ENCODE peak calls at places on chromosomes 3 and 15, in six cellular contexts. R is cardiac muscle cell, F is kidney epithelial cell, X is fibroblast of mammary gland, P is A673, Y is astrocyte of the spinal cord. H is an unnamed sample.

GRCh38 chr3:105868450-105868744 is 415 bp downstream of the CBLB start:
- DNase-seq in R (peak; percentile 68), F (no peak), X (peak; percentile 41), P (peak; percentile 36), Y (peak; percentile 59), H (no peak)

GRCh38 chr3:192817053-192817452 is 89.7 kb upstream of the FGF12 start:
- DNase-seq in R (no peak), F (no peak), X (peak; percentile 89), P (no peak), Y (peak; percentile 57), H (no peak)

GRCh38 chr3:47009225-47010049 is 30.0 kb downstream of the NBEAL2 start:
- DNase-seq in R (peak; percentile 97), F (peak; percentile 64), X (peak; percentile 88), P (peak; percentile 87), Y (peak; percentile 95), H (peak; percentile 51)

GRCh38 chr3:97148891-97149290 is 334.5 kb downstream of the EPHA6 start:
- DNase-seq in R (no peak), F (no peak), X (no peak), P (no peak), Y (no peak), H (no peak)

GRCh38 chr3:48747015-48747615 is 30.1 kb upstream of the IP6K2 start:
- DNase-seq in R (peak; percentile 70), F (no peak), X (no peak), P (no peak), Y (no peak), H (no peak)

GRCh38 chr15:99486371-99487336 is 79.1 kb upstream of the MEF2A start:
- DNase-seq in R (peak; percentile 71), F (peak; percentile 18), X (peak; percentile 48), P (peak; percentile 75), Y (peak; percentile 46), H (no peak)

GRCh38 chr15:96334017-96334704 is 3.7 kb downstream of the NR2F2 start:
- DNase-seq in R (no peak), F (no peak), X (peak; percentile 16), P (peak; percentile 19), Y (peak; percentile 26), H (no peak)

GRCh38 chr3:37183375-37183831 is 9.0 kb upstream of the LRRFIP2 start:
- DNase-seq in R (peak; percentile 94), F (peak; percentile 81), X (peak; percentile 97), P (no peak), Y (peak; percentile 94), H (peak; percentile 94)

GRCh38 chr3:50010959-50011358 is 71.0 kb downstream of the RBM6 start:
- DNase-seq in R (no peak), F (no peak), X (peak; percentile 43), P (no peak), Y (no peak), H (no peak)

GRCh38 chr3:107271787-107272387 is 105.4 kb upstream of the CCDC54 start:
- DNase-seq in R (peak; percentile 55), F (peak; percentile 14), X (peak; percentile 63), P (peak; percentile 53), Y (peak; percentile 60), H (peak; percentile 19)

GRCh38 chr15:96326551-96327154 is 3.8 kb upstream of the NR2F2 start:
- DNase-seq in R (peak; percentile 78), F (no peak), X (peak; percentile 73), P (peak; percentile 82), Y (peak; percentile 67), H (no peak)

GRCh38 chr3:194730369-194730768 is 44.7 kb downstream of the FAM43A start:
- DNase-seq in R (no peak), F (no peak), X (no peak), P (peak; percentile 96), Y (no peak), H (no peak)

GRCh38 chr15:64285871-64286270 is 70.1 kb downstream of the CSNK1G1 start:
- DNase-seq in R (no peak), F (no peak), X (no peak), P (no peak), Y (no peak), H (no peak)

GRCh38 chr15:68595260-68595564 is 16.4 kb downstream of the CORO2B start:
- DNase-seq in R (no peak), F (no peak), X (no peak), P (no peak), Y (no peak), H (no peak)

GRCh38 chr3:178088930-178089329 is 447.3 kb upstream of the KCNMB2 start:
- DNase-seq in R (no peak), F (no peak), X (no peak), P (no peak), Y (no peak), H (no peak)

GRCh38 chr15:69163124-69163669 is 2.8 kb downstream of the GLCE start:
- DNase-seq in R (no peak), F (no peak), X (no peak), P (no peak), Y (no peak), H (no peak)

GRCh38 chr3:149726716-149727407 is 25.4 kb downstream of the COMMD2 start:
- DNase-seq in R (no peak), F (no peak), X (peak; percentile 28), P (no peak), Y (peak; percentile 43), H (no peak)

GRCh38 chr3:154971771-154972326 is 108.3 kb upstream of the MME start:
- DNase-seq in R (peak; percentile 79), F (peak; percentile 16), X (peak; percentile 82), P (no peak), Y (peak; percentile 59), H (peak; percentile 44)

GRCh38 chr3:28856796-28857195 is 424.1 kb upstream of the RBMS3 start:
- DNase-seq in R (no peak), F (no peak), X (no peak), P (no peak), Y (no peak), H (no peak)

GRCh38 chr3:28850186-28850585 is 430.7 kb upstream of the RBMS3 start:
- DNase-seq in R (peak; percentile 72), F (no peak), X (no peak), P (no peak), Y (no peak), H (no peak)

DNA sequence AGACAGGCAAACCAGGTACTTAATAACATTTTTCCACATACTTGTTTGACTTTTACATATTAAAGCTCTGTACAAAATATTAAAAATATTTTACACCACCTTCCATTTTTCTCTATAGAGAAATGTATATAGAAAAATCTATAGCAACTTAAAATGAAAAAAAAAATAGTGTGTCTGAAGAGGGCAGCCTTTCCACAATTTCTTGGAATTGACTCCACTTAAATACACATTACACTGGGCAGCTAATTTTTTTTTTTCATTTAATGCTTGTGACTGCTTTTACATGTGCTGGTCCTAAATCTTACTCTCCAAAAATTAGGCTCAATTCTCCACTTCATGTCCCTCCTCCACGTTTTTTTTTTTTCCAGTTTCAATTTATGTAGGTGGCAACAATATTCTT is 427.0 kb upstream of the RBMS3 start:
- DNase-seq in R (peak; percentile 55), F (no peak), X (peak; percentile 24), P (peak; percentile 31), Y (peak; percentile 36), H (no peak)
- TF ChIP-seq CTCF in R (no peak), F (no peak), X (peak; percentile 9), P (no peak), Y (no peak), H (no peak)

GRCh38 chr3:160447544-160447943 is 2.0 kb downstream of the TRIM59 start:
- DNase-seq in R (peak; percentile 20), F (no peak), X (peak; percentile 63), P (no peak), Y (peak; percentile 54), H (no peak)
- H3K4me3 ChIP-seq in R (peak overlapping the region; percentile 50), F (peak overlapping the region; percentile 11), X (peak overlapping the region; percentile 92), P (peak overlapping the region; percentile 68), Y (peak overlapping the region; percentile 82), H (peak overlapping the region; percentile 78)

GRCh38 chr15:65980824-65981456 is 111.6 kb downstream of the RAB11A start:
- DNase-seq in R (peak; percentile 89), F (peak; percentile 32), X (peak; percentile 84), P (peak; percentile 77), Y (peak; percentile 71), H (peak; percentile 67)
- TF ChIP-seq CTCF in R (peak; percentile 91), F (peak; percentile 82), X (peak; percentile 89), P (peak; percentile 83), Y (peak; percentile 81), H (peak; percentile 95)

GRCh38 chr15:74892931-74893330 is 3.1 kb downstream of the MPI start:
- DNase-seq in R (no peak), F (no peak), X (no peak), P (no peak), Y (no peak), H (no peak)
- H3K4me3 ChIP-seq in R (no peak overlapping the region), F (no peak overlapping the region), X (no peak overlapping the region), P (no peak overlapping the region), Y (no peak overlapping the region), H (no peak overlapping the region)

GRCh38 chr15:30997270-30997669 is 5.8 kb upstream of the MTMR10 start:
- DNase-seq in R (no peak), F (no peak), X (peak; percentile 5), P (no peak), Y (no peak), H (no peak)
- TF ChIP-seq CTCF in R (no peak), F (no peak), X (no peak), P (no peak), Y (no peak), H (no peak)

GRCh38 chr3:133762539-133762938 is 16.3 kb downstream of the TF start:
- DNase-seq in R (no peak), F (no peak), X (no peak), P (no peak), Y (no peak), H (no peak)
- H3K4me3 ChIP-seq in R (no peak overlapping the region), F (no peak overlapping the region), X (no peak overlapping the region), P (no peak overlapping the region), Y (no peak overlapping the region), H (no peak overlapping the region)

GRCh38 chr3:13934813-13935212 is 54.9 kb upstream of the WNT7A start:
- DNase-seq in R (no peak), F (no peak), X (no peak), P (no peak), Y (no peak), H (no peak)
- TF ChIP-seq CTCF in R (no peak), F (no peak), X (no peak), P (no peak), Y (no peak), H (no peak)

DNA sequence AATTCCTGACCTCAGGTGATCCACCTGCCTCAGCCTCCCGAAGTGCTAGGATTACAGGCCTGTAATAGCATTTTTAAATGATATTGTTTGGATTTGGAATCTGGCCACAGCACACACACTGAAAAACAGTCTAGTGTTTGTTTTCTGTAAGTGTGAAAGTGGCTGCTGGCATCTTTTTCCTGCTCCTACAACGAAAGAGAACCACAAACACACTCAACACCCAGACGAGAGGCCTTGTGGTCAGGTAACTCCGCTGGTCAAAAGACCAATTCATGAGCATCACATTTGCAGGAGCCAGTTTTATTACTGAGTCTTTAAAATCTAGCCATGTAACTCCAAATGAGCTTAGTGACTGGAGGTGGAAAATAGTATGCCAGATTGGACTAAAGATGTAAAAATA is 50.2 kb downstream of the IMPG2 start:
- DNase-seq in R (no peak), F (no peak), X (no peak), P (no peak), Y (no peak), H (no peak)
- H3K4me3 ChIP-seq in R (no peak overlapping the region), F (no peak overlapping the region), X (no peak overlapping the region), P (no peak overlapping the region), Y (no peak overlapping the region), H (no peak overlapping the region)

GRCh38 chr3:12541625-12542024 is 3.7 kb downstream of the MKRN2OS start:
- DNase-seq in R (no peak), F (no peak), X (no peak), P (no peak), Y (no peak), H (no peak)
- TF ChIP-seq CTCF in R (peak; percentile 20), F (peak; percentile 11), X (no peak), P (peak; percentile 48), Y (peak; percentile 35), H (peak; percentile 30)

GRCh38 chr15:56806147-56806536 is 72.8 kb upstream of the ZNF280D start:
- DNase-seq in R (no peak), F (no peak), X (no peak), P (no peak), Y (no peak), H (peak; percentile 34)
- H3K4me3 ChIP-seq in R (no peak overlapping the region), F (no peak overlapping the region), X (no peak overlapping the region), P (peak overlapping the region; percentile 18), Y (no peak overlapping the region), H (peak overlapping the region; percentile 13)